ENCODE peak calls at places on chromosomes 5 and 9, in nine cellular contexts. U, Q, Y, G, E, B, X, F and H are unnamed samples.

GRCh38 chr9:112051812-112052211 is 123.3 kb downstream of the SUSD1 start:
- DNase-seq in U (no peak), Q (no peak), Y (no peak), G (no peak), E (no peak), B (no peak), X (no peak), F (no peak), H (no peak)

GRCh38 chr5:176888865-176889165 is 10.3 kb downstream of the HK3 start:
- DNase-seq in U (no peak), Q (no peak), Y (no peak), G (no peak), E (no peak), B (no peak), X (no peak), F (no peak), H (no peak)

GRCh38 chr5:176184608-176185132 is 53.6 kb upstream of the SIMC1 start:
- DNase-seq in U (no peak), Q (no peak), Y (no peak), G (no peak), E (no peak), B (no peak), X (no peak), F (no peak), H (no peak)

GRCh38 chr5:132055808-132056609 is 4.4 kb upstream of the IL3 start:
- DNase-seq in U (no peak), Q (no peak), Y (no peak), G (no peak), E (peak), B (no peak), X (no peak), F (peak), H (peak)

GRCh38 chr5:115124741-115125140 is 45.0 kb downstream of the TRIM36 start:
- DNase-seq in U (no peak), Q (no peak), Y (no peak), G (no peak), E (no peak), B (no peak), X (no peak), F (no peak), H (no peak)

GRCh38 chr5:104189909-104190308 is 627.3 kb upstream of the NUDT12 start:
- DNase-seq in U (peak), Q (no peak), Y (no peak), G (peak), E (no peak), B (no peak), X (no peak), F (no peak), H (no peak)

GRCh38 chr5:124706729-124707361 is 39.6 kb downstream of the ZNF608 start:
- DNase-seq in U (peak), Q (peak), Y (no peak), G (peak), E (no peak), B (no peak), X (peak), F (peak), H (no peak)

GRCh38 chr5:2219149-2219776 is 336.5 kb upstream of the IRX4 start:
- DNase-seq in U (no peak), Q (no peak), Y (no peak), G (no peak), E (no peak), B (no peak), X (no peak), F (no peak), H (no peak)

GRCh38 chr5:32785639-32786216 is 74.6 kb downstream of the NPR3 start:
- DNase-seq in U (peak), Q (no peak), Y (no peak), G (peak), E (no peak), B (no peak), X (no peak), F (no peak), H (no peak)

GRCh38 chr9:109639666-109640231 is 140.2 kb upstream of the PALM2AKAP2 start:
- DNase-seq in U (no peak), Q (no peak), Y (no peak), G (no peak), E (no peak), B (peak), X (no peak), F (no peak), H (no peak)

GRCh38 chr5:25418319-25418859 is 773.6 kb upstream of the CDH10 start:
- DNase-seq in U (no peak), Q (no peak), Y (no peak), G (no peak), E (no peak), B (no peak), X (no peak), F (no peak), H (no peak)

GRCh38 chr5:139562847-139563246 is 1.7 kb downstream of the UBE2D2 start:
- DNase-seq in U (no peak), Q (no peak), Y (no peak), G (no peak), E (no peak), B (no peak), X (no peak), F (no peak), H (no peak)

GRCh38 chr5:139569276-139569955 is 8.3 kb downstream of the UBE2D2 start:
- DNase-seq in U (no peak), Q (no peak), Y (no peak), G (peak), E (no peak), B (no peak), X (no peak), F (no peak), H (no peak)

GRCh38 chr5:139561655-139562451 is 714 bp downstream of the UBE2D2 start:
- DNase-seq in U (peak), Q (peak), Y (no peak), G (peak), E (peak), B (peak), X (peak), F (peak), H (peak)

GRCh38 chr5:139566611-139567010 is 5.5 kb downstream of the UBE2D2 start:
- DNase-seq in U (peak), Q (no peak), Y (no peak), G (peak), E (no peak), B (no peak), X (no peak), F (no peak), H (no peak)

GRCh38 chr5:139565411-139566305 is 4.5 kb downstream of the UBE2D2 start:
- DNase-seq in U (peak), Q (no peak), Y (no peak), G (peak), E (no peak), B (no peak), X (no peak), F (no peak), H (peak)
- H3K4me3 ChIP-seq in U (peak), Q (no peak), Y (no peak), G (no peak), E (no peak), B (no peak), X (no peak), F (peak), H (peak)

GRCh38 chr9:12781334-12781733 is 6.5 kb downstream of the LURAP1L start:
- DNase-seq in U (no peak), Q (no peak), Y (no peak), G (no peak), E (no peak), B (no peak), X (no peak), F (no peak), H (no peak)

GRCh38 chr9:12783767-12784460 is 9.1 kb downstream of the LURAP1L start:
- DNase-seq in U (no peak), Q (no peak), Y (no peak), G (no peak), E (no peak), B (no peak), X (no peak), F (no peak), H (no peak)

GRCh38 chr9:12785941-12786340 is 11.1 kb downstream of the LURAP1L start:
- DNase-seq in U (no peak), Q (no peak), Y (no peak), G (no peak), E (no peak), B (no peak), X (no peak), F (no peak), H (no peak)

GRCh38 chr9:12784461-12785250 is 9.8 kb downstream of the LURAP1L start:
- DNase-seq in U (peak), Q (peak), Y (no peak), G (peak), E (peak), B (no peak), X (no peak), F (peak), H (no peak)

DNA sequence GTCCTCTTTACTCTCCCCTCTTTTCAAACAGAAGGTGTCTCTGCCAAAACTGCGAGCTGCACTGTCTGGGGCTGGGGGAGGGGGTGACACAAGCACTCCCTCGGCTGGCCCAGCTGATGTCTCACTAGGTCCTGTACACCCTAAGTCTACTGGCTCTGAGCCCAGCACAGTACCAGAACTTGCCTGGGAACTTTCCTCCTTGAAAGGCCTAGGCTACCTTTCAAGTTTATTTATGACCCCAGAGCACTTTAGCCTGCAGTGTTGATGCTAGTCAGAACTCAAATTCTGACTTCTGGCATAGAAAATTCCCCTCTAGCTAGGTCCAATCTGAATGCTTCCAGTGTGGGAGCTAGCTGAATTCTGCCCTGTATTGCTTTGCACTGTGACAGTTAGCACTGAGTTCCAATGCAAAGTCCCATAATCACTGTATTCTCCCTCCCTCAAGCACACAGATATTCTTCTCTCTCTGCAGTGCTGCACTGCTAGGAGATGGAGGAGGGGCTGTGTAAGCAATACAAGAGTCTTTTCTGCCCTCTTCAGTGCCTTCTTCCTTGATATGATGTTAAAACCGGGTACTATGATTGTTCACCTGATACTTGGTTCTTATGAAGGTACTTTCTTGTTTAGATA is 10.5 kb downstream of the LURAP1L start:
- DNase-seq in U (no peak), Q (peak), Y (no peak), G (peak), E (no peak), B (no peak), X (peak), F (peak), H (no peak)
- H3K4me3 ChIP-seq in U (no peak), Q (no peak), Y (no peak), G (no peak), E (no peak), B (no peak), X (no peak), F (no peak), H (no peak)

GRCh38 chr9:2109066-2109650 is 94.0 kb downstream of the SMARCA2 start:
- DNase-seq in U (no peak), Q (no peak), Y (no peak), G (peak), E (no peak), B (no peak), X (no peak), F (no peak), H (no peak)
- H3K4me3 ChIP-seq in U (no peak), Q (no peak), Y (no peak), G (no peak), E (no peak), B (no peak), X (no peak), F (no peak), H (no peak)

DNA sequence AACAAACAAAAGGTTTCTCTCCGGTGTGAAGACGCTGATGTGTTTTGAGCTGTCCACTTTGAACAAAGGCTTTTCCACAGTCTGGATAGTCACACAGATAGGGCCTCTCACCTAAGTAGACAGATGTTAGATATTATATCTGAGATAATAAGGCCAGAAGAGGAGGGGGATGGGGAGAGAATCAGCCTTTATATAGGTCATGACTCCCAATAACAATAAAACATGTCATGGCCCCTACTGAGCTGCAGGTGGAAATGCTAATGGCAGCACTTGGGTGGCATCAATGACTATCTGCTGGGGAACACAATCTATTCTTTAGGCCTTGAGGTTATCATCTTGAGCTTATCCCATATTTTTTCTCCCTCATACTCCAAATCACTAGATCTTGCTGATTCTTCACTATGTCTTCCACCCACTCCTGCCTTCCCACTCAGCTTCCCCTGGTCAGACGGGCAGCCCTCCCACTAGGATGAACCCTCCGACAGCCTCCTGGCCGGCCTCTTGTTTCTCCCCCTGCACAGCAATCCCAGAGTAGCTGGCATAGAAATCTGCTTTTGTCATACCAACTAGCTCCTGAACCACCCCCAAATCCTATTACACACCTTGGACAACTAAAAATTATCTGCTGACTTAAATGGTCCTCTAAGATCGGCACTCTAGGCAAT is 11.5 kb upstream of the SLC35D2 start:
- DNase-seq in U (no peak), Q (no peak), Y (no peak), G (no peak), E (no peak), B (no peak), X (no peak), F (no peak), H (no peak)
- H3K4me3 ChIP-seq in U (no peak), Q (no peak), Y (no peak), G (no peak), E (no peak), B (no peak), X (no peak), F (no peak), H (no peak)

GRCh38 chr5:141479776-141480175 is 4.0 kb downstream of the PCDHGC3 start:
- DNase-seq in U (peak), Q (no peak), Y (no peak), G (no peak), E (no peak), B (no peak), X (no peak), F (no peak), H (no peak)
- H3K4me3 ChIP-seq in U (no peak), Q (no peak), Y (peak), G (no peak), E (no peak), B (no peak), X (no peak), F (peak), H (no peak)

GRCh38 chr5:79793304-79793703 is 103.7 kb downstream of the CMYA5 start:
- DNase-seq in U (no peak), Q (no peak), Y (no peak), G (no peak), E (no peak), B (no peak), X (no peak), F (no peak), H (no peak)
- H3K4me3 ChIP-seq in U (no peak), Q (no peak), Y (no peak), G (no peak), E (no peak), B (no peak), X (no peak), F (no peak), H (no peak)

GRCh38 chr5:149410721-149411432 is 31.8 kb upstream of the IL17B start:
- DNase-seq in U (peak), Q (no peak), Y (no peak), G (peak), E (no peak), B (no peak), X (peak), F (no peak), H (no peak)
- H3K4me3 ChIP-seq in U (no peak), Q (no peak), Y (peak), G (peak), E (peak), B (no peak), X (peak), F (peak), H (no peak)

GRCh38 chr9:86405926-86406325 is 51.7 kb upstream of the TUT7 start:
- DNase-seq in U (peak), Q (peak), Y (no peak), G (peak), E (no peak), B (peak), X (no peak), F (no peak), H (no peak)
- H3K4me3 ChIP-seq in U (no peak), Q (no peak), Y (no peak), G (peak), E (no peak), B (no peak), X (no peak), F (no peak), H (no peak)